ENCODE peak calls at places on chromosomes 3 and 15, in six cellular contexts. T is left cardiac atrium, J is body of pancreas, D is IMR-90, L is T-cell, G is left lung. P is an unnamed sample.

GRCh38 chr3:10983219-10983916 is 9.2 kb upstream of the SLC6A1 start:
- ATAC-seq in T (peak), J (peak), D (peak), L (no peak), G (peak), P (peak)

GRCh38 chr3:171844873-171845272 is 1.7 kb downstream of the TMEM212 start:
- ATAC-seq in T (no peak), J (no peak), D (no peak), L (no peak), G (no peak), P (no peak)

GRCh38 chr3:152298393-152299242 is 29.9 kb downstream of the MBNL1 start:
- ATAC-seq in T (peak), J (peak), D (peak), L (peak), G (peak), P (peak)

GRCh38 chr3:53137835-53138446 is 7.7 kb upstream of the RFT1 start:
- ATAC-seq in T (no peak), J (no peak), D (no peak), L (no peak), G (no peak), P (no peak)

GRCh38 chr15:28058082-28058481 is 41.0 kb downstream of the OCA2 start:
- ATAC-seq in T (peak), J (no peak), D (no peak), L (no peak), G (no peak), P (no peak)

GRCh38 chr15:100951965-100952364 is 32.8 kb downstream of the LRRK1 start:
- ATAC-seq in T (no peak), J (no peak), D (no peak), L (no peak), G (no peak), P (no peak)

GRCh38 chr3:62539762-62540161 is 166.4 kb upstream of the FEZF2 start:
- ATAC-seq in T (no peak), J (no peak), D (no peak), L (no peak), G (peak), P (no peak)

GRCh38 chr3:17041009-17041408 is 156.3 kb downstream of the PLCL2 start:
- ATAC-seq in T (no peak), J (no peak), D (no peak), L (no peak), G (no peak), P (no peak)

GRCh38 chr15:34729056-34729455 is 25.7 kb downstream of the GJD2 start:
- ATAC-seq in T (no peak), J (no peak), D (no peak), L (no peak), G (no peak), P (no peak)

GRCh38 chr15:59622289-59622688 is 10.7 kb downstream of the GCNT3 start:
- ATAC-seq in T (no peak), J (no peak), D (peak), L (no peak), G (peak), P (peak)

GRCh38 chr15:76337739-76338554 is 1.4 kb downstream of the ISL2 start:
- ATAC-seq in T (no peak), J (no peak), D (no peak), L (no peak), G (no peak), P (no peak)

GRCh38 chr15:43134157-43134637 is 811 bp downstream of the TMEM62 start:
- ATAC-seq in T (no peak), J (peak), D (no peak), L (peak), G (peak), P (peak)

GRCh38 chr3:58058654-58059263 is 50.5 kb downstream of the FLNB start:
- ATAC-seq in T (no peak), J (no peak), D (peak), L (no peak), G (peak), P (no peak)

GRCh38 chr15:70479785-70480184 is 283.6 kb downstream of the UACA start:
- ATAC-seq in T (no peak), J (no peak), D (no peak), L (no peak), G (no peak), P (no peak)

GRCh38 chr3:133424937-133425869 is 25.3 kb downstream of the BFSP2 start:
- ATAC-seq in T (no peak), J (no peak), D (no peak), L (no peak), G (no peak), P (peak)

GRCh38 chr15:60416519-60416918 is 18.7 kb upstream of the ANXA2 start:
- ATAC-seq in T (no peak), J (no peak), D (no peak), L (no peak), G (no peak), P (no peak)

GRCh38 chr3:13159890-13160289 is 86.7 kb upstream of the IQSEC1 start:
- ATAC-seq in T (no peak), J (no peak), D (no peak), L (no peak), G (no peak), P (no peak)

GRCh38 chr3:30286007-30286669 is 320.3 kb upstream of the TGFBR2 start:
- ATAC-seq in T (peak), J (peak), D (peak), L (no peak), G (peak), P (no peak)